ENCODE peak calls at places on chromosomes 5 and 9, in five cellular contexts. R, K, M, A and V are unnamed samples. For H3K4me1, the result is how much of the 10 kb centered on the place peaks cover.

GRCh38 chr5:112895682-112896081 is 26.3 kb downstream of the REEP5 start:
- DNase-seq in R (no peak), M (no peak), K (no peak), A (no peak), V (no peak)

GRCh38 chr5:136457390-136458094 is 92.2 kb upstream of the TRPC7 start:
- DNase-seq in K (no peak), M (no peak), A (no peak), R (peak), V (no peak)

GRCh38 chr5:132677191-132677590 is 3.4 kb downstream of the IL4 start:
- DNase-seq in A (peak), K (no peak), M (no peak), R (no peak), V (no peak)

GRCh38 chr9:114146735-114147134 is 8.6 kb upstream of the COL27A1 start:
- DNase-seq in K (no peak), A (no peak), R (no peak), M (no peak), V (no peak)

GRCh38 chr9:61673247-61673646 is 483.4 kb downstream of the SPATA31A7 start:
- DNase-seq in M (no peak), A (no peak), R (no peak), K (no peak), V (no peak)

GRCh38 chr5:88683506-88684135 is 199.4 kb downstream of the MEF2C start:
- DNase-seq in R (no peak), K (no peak), M (no peak), A (peak), V (no peak)

GRCh38 chr5:108788142-108788541 is 40.4 kb downstream of the FER start:
- DNase-seq in A (peak), K (no peak), R (peak), M (no peak), V (no peak)

GRCh38 chr9:135080286-135081263 is 6.9 kb upstream of the OLFM1 start:
- DNase-seq in K (no peak), A (no peak), R (no peak), M (no peak), V (no peak)

DNA sequence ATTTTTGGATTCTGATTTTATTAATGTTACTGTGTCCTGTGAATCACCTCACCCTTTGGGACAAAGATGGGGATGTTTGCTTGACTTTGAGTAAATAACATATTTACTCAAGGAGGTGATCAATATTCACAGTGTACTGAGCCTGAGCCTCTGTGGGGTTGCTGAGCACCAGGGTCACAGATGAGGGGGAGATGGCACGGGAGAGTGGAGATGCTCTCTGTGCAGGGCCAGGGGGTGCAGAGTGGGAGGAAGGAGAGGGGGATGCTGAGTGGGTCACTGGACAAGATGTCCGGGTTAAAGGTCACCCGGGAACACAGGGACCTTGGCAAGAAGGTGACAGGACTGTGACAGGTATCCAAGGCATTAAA is 4.0 kb downstream of the SQSTM1 start:
- DNase-seq in K (no peak), R (no peak), A (no peak), M (no peak), V (no peak)
- H3K4me3 ChIP-seq in K (no peak), R (no peak), A (no peak), M (no peak), V (no peak)

GRCh38 chr9:129485140-129485758 is 135.7 kb downstream of the C9orf50 start:
- DNase-seq in M (no peak), K (no peak), A (no peak), R (no peak), V (no peak)
- H3K4me1 ChIP-seq in M (half or more), K (half or more), A (under half), R (under half), V (under half)

DNA sequence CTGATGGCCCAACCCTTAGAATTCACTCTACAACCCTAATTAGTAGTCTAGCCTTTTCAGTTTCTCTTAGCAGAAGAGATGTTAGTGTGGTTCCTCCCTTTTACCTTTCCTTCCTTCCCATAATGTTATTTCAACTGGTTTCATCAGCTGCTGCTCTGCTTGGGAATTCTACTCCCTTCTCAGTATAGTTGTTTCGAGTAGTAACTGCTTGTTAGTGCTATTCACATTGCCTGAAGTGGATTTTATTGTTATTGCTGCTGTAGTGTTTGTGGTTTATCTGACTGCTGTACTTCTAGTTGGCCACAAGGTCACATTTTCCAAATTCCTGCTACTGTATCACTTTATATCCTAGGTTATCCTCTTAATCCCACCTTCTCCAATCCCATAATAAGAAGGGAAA is 29.7 kb downstream of the SMIM15 start:
- DNase-seq in R (no peak), A (no peak), K (no peak), M (no peak), V (no peak)
- H3K4me3 ChIP-seq in R (no peak), A (no peak), K (no peak), M (no peak), V (no peak)

GRCh38 chr5:143314123-143314522 is 89.4 kb downstream of the NR3C1 start:
- DNase-seq in R (no peak), K (no peak), M (no peak), A (no peak), V (no peak)

GRCh38 chr5:143314664-143315063 is 88.8 kb downstream of the NR3C1 start:
- DNase-seq in K (no peak), M (no peak), R (no peak), A (no peak), V (no peak)

GRCh38 chr5:143315929-143316328 is 87.6 kb downstream of the NR3C1 start:
- DNase-seq in K (no peak), A (no peak), M (no peak), R (no peak), V (no peak)

GRCh38 chr5:143316337-143316736 is 87.1 kb downstream of the NR3C1 start:
- DNase-seq in K (no peak), R (no peak), M (no peak), A (no peak), V (no peak)

GRCh38 chr5:143315214-143315613 is 88.3 kb downstream of the NR3C1 start:
- DNase-seq in A (no peak), R (no peak), K (no peak), M (no peak), V (no peak)
- H3K4me1 ChIP-seq in A (under half), R (under half), K (under half), M (under half), V (under half)